ENCODE peak calls at places on chromosomes 1 and 21, in ten cellular contexts. B is lower lobe of right lung, I is fibroblast of mammary gland, M is PC-9, G is sigmoid colon, T is cardiac muscle cell, Y is brain microvascular endothelial cell, A is mucosa of descending colon, W is choroid plexus epithelial cell, P is body of pancreas. D is an unnamed sample.

GRCh38 chr1:202576816-202577215 is 133.4 kb downstream of the SYT2 start:
- DNase-seq in B (no peak), I (peak; percentile 87), M (peak; percentile 56), G (no peak), T (peak; percentile 92), Y (peak; percentile 69), A (no peak), W (peak; percentile 92), P (peak; percentile 31), D (no peak)

GRCh38 chr1:43293896-43294760 is 6.7 kb upstream of the TIE1 start:
- DNase-seq in B (no peak), I (peak; percentile 74), M (peak; percentile 72), G (no peak), T (peak; percentile 38), Y (peak; percentile 54), A (no peak), W (peak; percentile 62), P (no peak), D (no peak)

GRCh38 chr1:246418565-246419312 is 88.3 kb downstream of the SMYD3 start:
- DNase-seq in B (no peak), I (no peak), M (no peak), G (no peak), T (no peak), Y (no peak), A (no peak), W (no peak), P (no peak), D (no peak)

GRCh38 chr1:200409203-200409760 is 554 bp downstream of the ZNF281 start:
- DNase-seq in B (peak; percentile 65), I (no peak), M (no peak), G (peak; percentile 74), T (peak; percentile 42), Y (peak; percentile 24), A (peak; percentile 74), W (peak; percentile 57), P (peak; percentile 34), D (no peak)

GRCh38 chr1:26972390-26972789 is 12.1 kb upstream of the KDF1 start:
- DNase-seq in B (no peak), I (peak; percentile 54), M (no peak), G (no peak), T (no peak), Y (no peak), A (no peak), W (peak; percentile 60), P (no peak), D (no peak)

GRCh38 chr1:63987014-63987630 is 213.3 kb downstream of the ROR1 start:
- DNase-seq in B (no peak), I (peak; percentile 70), M (no peak), G (no peak), T (peak; percentile 46), Y (peak; percentile 63), A (no peak), W (peak; percentile 68), P (no peak), D (no peak)

GRCh38 chr1:47474278-47475193 is 36.7 kb downstream of the FOXD2 start:
- DNase-seq in B (no peak), I (no peak), M (no peak), G (no peak), T (no peak), Y (no peak), A (no peak), W (no peak), P (no peak), D (no peak)

GRCh38 chr21:27134513-27134912 is 167.6 kb upstream of the ADAMTS5 start:
- DNase-seq in B (no peak), I (peak; percentile 68), M (no peak), G (no peak), T (peak; percentile 23), Y (no peak), A (no peak), W (peak; percentile 56), P (no peak), D (peak; percentile 84)

GRCh38 chr1:80217377-80217986 is 1211.0 kb upstream of the ADGRL4 start:
- DNase-seq in B (no peak), I (peak; percentile 83), M (no peak), G (no peak), T (peak; percentile 84), Y (peak; percentile 68), A (no peak), W (peak; percentile 79), P (peak; percentile 13), D (peak; percentile 62)

GRCh38 chr1:58513956-58514355 is 32.6 kb downstream of the OMA1 start:
- DNase-seq in B (no peak), I (no peak), M (no peak), G (no peak), T (no peak), Y (no peak), A (no peak), W (no peak), P (no peak), D (no peak)

GRCh38 chr1:230589951-230590350 is 52.3 kb upstream of the COG2 start:
- DNase-seq in B (no peak), I (no peak), M (no peak), G (no peak), T (no peak), Y (no peak), A (no peak), W (no peak), P (no peak), D (no peak)

GRCh38 chr1:208985231-208985630 is 598.3 kb upstream of the CAMK1G start:
- DNase-seq in B (no peak), I (peak; percentile 29), M (no peak), G (no peak), T (peak; percentile 8), Y (no peak), A (no peak), W (no peak), P (peak; percentile 27), D (no peak)

GRCh38 chr1:109618614-109619404 is 607 bp downstream of the GNAT2 start:
- DNase-seq in B (no peak), I (no peak), M (no peak), G (no peak), T (no peak), Y (no peak), A (no peak), W (no peak), P (no peak), D (no peak)

GRCh38 chr1:43285269-43285986 is at the start of gene C1orf210:
- DNase-seq in B (peak; percentile 95), I (no peak), M (peak; percentile 97), G (peak; percentile 60), T (no peak), Y (no peak), A (peak; percentile 95), W (no peak), P (peak; percentile 97), D (peak; percentile 67)

DNA sequence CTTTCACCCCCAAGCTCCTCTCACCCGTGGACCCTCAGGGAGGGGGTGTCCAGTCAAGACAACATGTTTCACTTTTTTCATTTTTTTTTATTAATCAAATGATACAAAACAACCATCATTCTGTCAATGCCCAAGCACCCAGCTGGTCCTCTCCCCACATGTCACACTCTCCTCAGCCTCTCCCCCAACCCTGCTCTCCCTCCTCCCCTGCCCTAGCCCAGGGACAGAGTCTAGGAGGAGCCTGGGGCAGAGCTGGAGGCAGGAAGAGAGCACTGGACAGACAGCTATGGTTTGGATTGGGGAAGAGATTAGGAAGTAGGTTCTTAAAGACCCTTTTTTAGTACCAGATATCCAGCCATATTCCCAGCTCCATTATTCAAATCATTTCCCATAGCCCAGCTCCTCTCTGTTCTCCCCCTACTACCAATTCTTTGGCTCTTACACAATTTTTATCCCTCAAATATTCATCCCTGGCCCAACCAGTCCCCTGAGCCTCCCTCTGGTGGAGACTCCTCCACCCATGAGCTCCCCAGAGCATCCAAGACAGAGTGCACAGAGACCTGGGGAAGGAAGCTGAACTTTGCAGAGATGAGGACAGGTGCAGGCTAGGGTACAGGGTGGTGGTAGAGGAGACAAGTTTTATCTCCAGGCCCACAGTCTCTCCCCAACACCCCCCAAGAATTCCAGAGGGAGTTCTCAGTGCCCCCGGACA is 1.4 kb upstream of the S100A16 start:
- DNase-seq in B (no peak), I (no peak), M (no peak), G (no peak), T (no peak), Y (no peak), A (no peak), W (no peak), P (no peak), D (no peak)
- H3K4me3 ChIP-seq in B (peak overlapping the region; percentile 29), I (no peak overlapping the region), M (peak overlapping the region; percentile 66), G (no peak overlapping the region), T (no peak overlapping the region), Y (no peak overlapping the region), A (no peak overlapping the region), W (no peak overlapping the region), P (no peak overlapping the region), D (no peak overlapping the region)

DNA sequence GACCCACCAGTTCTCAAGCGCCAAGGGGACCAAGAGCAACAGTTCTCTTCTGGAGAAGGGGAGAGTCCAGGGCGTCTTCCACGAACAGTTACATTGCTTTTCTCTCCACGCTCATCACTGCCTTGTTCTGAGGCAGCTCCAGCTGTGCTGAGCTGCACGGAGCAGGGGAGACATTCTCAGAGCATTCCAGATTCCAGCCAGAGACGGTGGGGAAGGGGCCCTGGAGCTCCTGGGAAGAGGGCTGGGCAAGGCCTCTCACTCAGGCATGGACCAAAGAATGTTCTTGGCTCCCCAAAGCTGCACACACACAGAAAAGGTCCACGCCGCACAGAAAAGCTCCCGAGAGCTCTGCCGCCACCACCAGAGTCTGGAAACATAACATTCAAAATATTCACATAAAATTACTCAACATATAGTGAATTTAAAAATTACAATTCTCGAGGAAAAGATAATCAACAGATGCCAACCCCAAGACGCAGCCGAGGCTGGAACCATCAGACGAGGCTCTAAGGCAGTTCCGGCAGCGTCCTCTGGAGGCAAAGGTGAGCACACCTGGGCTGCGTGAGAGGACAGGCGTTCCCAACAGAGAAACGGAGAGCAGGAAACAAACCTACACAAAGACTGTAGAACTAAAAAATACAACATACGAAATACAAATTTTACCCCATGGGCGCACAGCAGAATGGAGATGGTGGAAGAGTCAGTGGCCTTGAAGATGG is 40.5 kb downstream of the UBE2G2 start:
- DNase-seq in B (no peak), I (no peak), M (peak; percentile 34), G (no peak), T (no peak), Y (no peak), A (no peak), W (no peak), P (no peak), D (no peak)
- TF ChIP-seq CTCF in B (peak; percentile 30), I (peak; percentile 19), M (peak; percentile 55), G (no peak), T (peak; percentile 29), Y (peak; percentile 49), A (peak; percentile 62), W (peak; percentile 28), P (peak; percentile 26), D (peak; percentile 40)

DNA sequence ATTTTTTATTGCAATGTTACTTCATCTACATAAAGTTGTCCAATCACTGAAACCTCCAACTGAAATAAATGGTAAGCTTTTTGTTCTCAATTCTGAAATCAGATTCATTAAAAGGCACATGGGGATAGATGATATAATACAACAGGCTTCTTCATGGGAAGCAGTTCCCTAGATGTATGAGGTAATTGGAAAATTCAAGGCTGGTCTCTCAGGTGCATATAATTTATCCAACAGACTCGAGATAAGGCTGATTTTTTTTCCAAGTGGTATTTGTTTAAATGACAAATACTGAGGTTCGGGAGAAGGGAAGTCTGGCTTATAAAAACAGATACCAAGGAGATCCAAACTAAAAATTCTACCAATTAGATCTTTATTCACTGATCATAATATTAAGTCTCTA is 14.2 kb downstream of the TRIM45 start:
- DNase-seq in B (no peak), I (no peak), M (no peak), G (no peak), T (no peak), Y (no peak), A (no peak), W (no peak), P (no peak), D (no peak)
- H3K4me3 ChIP-seq in B (no peak overlapping the region), I (no peak overlapping the region), M (no peak overlapping the region), G (no peak overlapping the region), T (no peak overlapping the region), Y (no peak overlapping the region), A (no peak overlapping the region), W (no peak overlapping the region), P (no peak overlapping the region), D (no peak overlapping the region)

GRCh38 chr1:44571712-44572571 is 102.3 kb downstream of the TMEM53 start:
- DNase-seq in B (no peak), I (peak; percentile 19), M (no peak), G (no peak), T (peak; percentile 7), Y (no peak), A (no peak), W (no peak), P (no peak), D (no peak)
- TF ChIP-seq CTCF in B (peak; percentile 48), I (peak; percentile 49), M (peak; percentile 76), G (no peak), T (peak; percentile 38), Y (peak; percentile 58), A (peak; percentile 41), W (peak; percentile 51), P (peak; percentile 56), D (peak; percentile 56)

D was measured in LNCaP clone FGC.